ENCODE peak calls at places on chromosomes 13 and 19, in four cellular contexts. W is nephron progenitor cell, C is AG09319, L is pancreas. N is an unnamed sample.

GRCh38 chr13:80604094-80604493 is 263.2 kb upstream of the SPRY2 start:
- DNase-seq in W (no peak), C (no peak), L (no peak), N (no peak)

GRCh38 chr19:40493778-40494177 is 27.0 kb downstream of the SPTBN4 start:
- DNase-seq in W (no peak), C (no peak), L (no peak), N (no peak)

GRCh38 chr13:107138468-107138867 is 570.5 kb upstream of the ARGLU1 start:
- DNase-seq in W (no peak), C (no peak), L (no peak), N (no peak)

GRCh38 chr13:27374126-27374613 is 50.2 kb upstream of the GTF3A start:
- DNase-seq in W (no peak), C (no peak), L (no peak), N (no peak)

GRCh38 chr19:1020868-1021425 is at the start of gene TMEM259:
- DNase-seq in W (peak), C (peak), L (peak), N (peak)

GRCh38 chr13:94247890-94248289 is 231.6 kb downstream of the DCT start:
- DNase-seq in W (no peak), C (no peak), L (no peak), N (no peak)

GRCh38 chr19:17997969-17998826 is 9.8 kb upstream of the ARRDC2 start:
- DNase-seq in W (peak), C (no peak), L (peak), N (no peak)

GRCh38 chr13:40539954-40540706 is 126.3 kb downstream of the FOXO1 start:
- DNase-seq in W (no peak), C (no peak), L (no peak), N (peak)

GRCh38 chr19:3266792-3267469 is 42.5 kb downstream of the CELF5 start:
- DNase-seq in W (no peak), C (no peak), L (no peak), N (no peak)

GRCh38 chr13:23883255-23883654 is 5.9 kb downstream of the MIPEP start:
- DNase-seq in W (no peak), C (no peak), L (no peak), N (no peak)

GRCh38 chr13:62829476-62829875 is 1413.8 kb upstream of the PCDH20 start:
- DNase-seq in W (no peak), C (no peak), L (no peak), N (no peak)

GRCh38 chr13:36051082-36051481 is 80.1 kb downstream of the DCLK1 start:
- DNase-seq in W (no peak), C (no peak), L (no peak), N (no peak)

GRCh38 chr19:17576758-17577532 is 21.5 kb downstream of the COLGALT1 start:
- DNase-seq in W (peak), C (no peak), L (peak), N (no peak)

GRCh38 chr19:9793051-9793591 is 24.6 kb upstream of the ZNF846 start:
- DNase-seq in W (no peak), C (no peak), L (peak), N (no peak)

GRCh38 chr19:55640043-55640576 is 692 bp upstream of the ZNF580 start:
- DNase-seq in W (no peak), C (no peak), L (peak), N (no peak)

GRCh38 chr13:50957620-50958019 is 48.0 kb downstream of the RNASEH2B start:
- DNase-seq in W (no peak), C (no peak), L (no peak), N (no peak)

GRCh38 chr13:27428160-27428559 is 3.7 kb downstream of the GTF3A start:
- DNase-seq in W (no peak), C (no peak), L (no peak), N (no peak)

GRCh38 chr13:36981156-36981743 is 17.9 kb downstream of the ALG5 start:
- DNase-seq in W (no peak), C (peak), L (no peak), N (no peak)

GRCh38 chr19:18904334-18905057 is 8.5 kb upstream of the CERS1 start:
- DNase-seq in W (no peak), C (no peak), L (peak), N (no peak)

GRCh38 chr13:102847272-102848234 is 1.7 kb downstream of the ERCC5 start:
- DNase-seq in W (no peak), C (no peak), L (no peak), N (no peak)

GRCh38 chr13:109989686-109990085 is 203.3 kb upstream of the IRS2 start:
- DNase-seq in W (no peak), C (no peak), L (no peak), N (no peak)

GRCh38 chr13:74825170-74825948 is 656.6 kb downstream of the TBC1D4 start:
- DNase-seq in W (no peak), C (peak), L (no peak), N (peak)

GRCh38 chr13:31424130-31424729 is 224.5 kb downstream of the B3GLCT start:
- DNase-seq in W (peak), C (peak), L (peak), N (peak)

GRCh38 chr13:45522571-45522970 is 57.8 kb downstream of the COG3 start:
- DNase-seq in W (no peak), C (peak), L (no peak), N (peak)
- TF ChIP-seq CTCF in W (no peak), C (no peak), L (no peak), N (no peak)

GRCh38 chr19:14482112-14482941 is 7.2 kb upstream of the PTGER1 start:
- DNase-seq in W (no peak), C (no peak), L (peak), N (no peak)

GRCh38 chr19:14478113-14478545 is 3.0 kb upstream of the PTGER1 start:
- DNase-seq in W (no peak), C (no peak), L (peak), N (no peak)

GRCh38 chr19:14480695-14481069 is 5.5 kb upstream of the PTGER1 start:
- DNase-seq in W (no peak), C (no peak), L (no peak), N (no peak)

GRCh38 chr19:14479309-14479984 is 4.3 kb upstream of the PTGER1 start:
- DNase-seq in W (no peak), C (no peak), L (peak), N (no peak)

GRCh38 chr19:14479985-14480694 is 5.0 kb upstream of the PTGER1 start:
- DNase-seq in W (peak), C (no peak), L (peak), N (no peak)
- TF ChIP-seq CTCF in W (peak), C (peak), L (peak), N (peak)

DNA sequence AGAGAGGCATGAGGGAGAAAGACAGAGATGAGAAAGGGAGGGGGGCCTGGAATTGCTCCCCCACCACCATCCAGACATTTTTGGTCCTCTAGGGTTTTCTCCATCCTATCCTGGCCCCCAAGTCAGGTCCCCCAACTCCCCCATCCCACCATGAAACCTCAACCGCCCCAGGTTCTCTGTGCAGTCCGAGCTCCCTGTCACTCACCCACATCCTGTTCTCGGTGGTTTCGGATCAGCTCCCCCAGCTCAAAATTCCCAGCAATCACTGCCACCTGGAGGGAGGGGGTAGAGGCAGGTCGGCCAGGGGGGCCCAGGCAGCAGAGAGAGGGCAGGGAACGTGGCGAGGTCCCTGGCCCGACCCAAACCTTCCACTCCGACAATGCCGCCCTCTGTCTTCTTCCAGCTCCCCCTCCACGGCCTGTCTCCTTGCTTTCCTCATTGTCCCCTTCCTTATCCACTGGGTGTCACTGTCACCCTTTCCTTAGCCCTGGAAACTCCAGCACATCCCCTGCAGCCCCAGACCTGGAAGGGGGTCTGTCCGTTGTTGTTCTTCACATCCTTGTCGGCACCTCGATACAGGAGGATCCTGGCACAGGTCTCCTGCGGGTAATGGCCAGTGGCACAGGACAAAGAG is 15.6 kb downstream of the SHANK1 start:
- DNase-seq in W (no peak), C (no peak), L (peak), N (no peak)
- TF ChIP-seq CTCF in W (peak), C (no peak), L (no peak), N (peak)

GRCh38 chr13:91042870-91043269 is 304.6 kb upstream of the MIR17HG start:
- DNase-seq in W (no peak), C (no peak), L (no peak), N (no peak)

GRCh38 chr13:91046715-91047327 is 300.7 kb upstream of the MIR17HG start:
- DNase-seq in W (no peak), C (no peak), L (no peak), N (no peak)

DNA sequence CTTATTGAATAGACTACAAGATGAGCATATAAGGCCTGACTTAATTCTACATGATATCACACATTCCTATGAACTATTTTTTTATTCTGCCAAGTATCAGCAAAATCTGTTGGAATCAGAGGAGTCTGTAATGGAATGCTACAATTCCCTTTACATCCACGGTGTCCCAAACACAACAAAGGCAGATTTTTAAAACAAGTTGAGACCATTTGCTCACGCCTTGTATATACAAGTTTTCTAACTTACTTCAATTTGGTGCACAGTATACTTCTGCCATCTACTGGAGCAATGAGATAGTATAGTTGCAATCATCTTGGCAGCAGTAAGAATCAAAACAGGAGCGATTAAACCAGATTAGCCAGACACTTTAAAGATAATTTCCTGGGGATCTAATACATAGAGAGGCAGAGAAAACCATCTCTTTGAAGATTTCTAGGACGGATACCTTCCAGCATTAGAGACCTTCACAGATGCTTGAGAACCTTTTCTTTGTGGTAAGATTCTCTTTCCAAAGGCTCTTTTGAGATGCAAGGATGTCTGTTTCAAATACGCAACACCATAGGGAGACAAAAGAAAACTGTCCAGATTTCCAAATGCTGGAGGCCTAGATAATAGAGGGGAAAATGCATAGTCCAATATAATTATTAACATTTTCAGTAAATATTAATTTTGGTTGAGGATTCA is 302.0 kb upstream of the MIR17HG start:
- DNase-seq in W (no peak), C (no peak), L (no peak), N (no peak)
- TF ChIP-seq CTCF in W (peak), C (no peak), L (peak), N (no peak)

DNA sequence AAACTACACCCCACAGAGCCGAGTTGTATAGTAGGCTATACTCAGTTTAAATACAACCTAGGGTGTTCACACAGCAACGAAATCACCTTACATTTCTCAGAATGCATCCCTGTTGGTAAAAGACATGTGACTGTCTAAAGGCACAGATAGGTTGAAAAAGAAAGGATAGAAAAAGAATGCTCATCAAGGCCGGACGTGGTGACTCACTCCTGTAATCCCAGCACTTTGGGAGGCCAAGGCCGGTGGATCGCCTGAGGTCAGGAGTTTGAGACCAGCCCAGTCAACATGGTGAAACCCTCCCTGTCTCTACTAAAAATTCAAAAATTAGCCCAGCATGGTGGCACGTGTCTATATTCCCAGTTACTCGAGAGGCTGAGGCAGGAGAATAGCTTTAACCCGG is 3.8 kb upstream of the IL17D start:
- DNase-seq in W (no peak), C (no peak), L (no peak), N (no peak)
- TF ChIP-seq CTCF in W (no peak), C (no peak), L (no peak), N (no peak)

GRCh38 chr13:21619633-21620220 is 15.8 kb upstream of the MICU2 start:
- DNase-seq in W (no peak), C (no peak), L (no peak), N (no peak)

GRCh38 chr13:21620858-21621257 is 16.9 kb upstream of the MICU2 start:
- DNase-seq in W (peak), C (no peak), L (no peak), N (no peak)

DNA sequence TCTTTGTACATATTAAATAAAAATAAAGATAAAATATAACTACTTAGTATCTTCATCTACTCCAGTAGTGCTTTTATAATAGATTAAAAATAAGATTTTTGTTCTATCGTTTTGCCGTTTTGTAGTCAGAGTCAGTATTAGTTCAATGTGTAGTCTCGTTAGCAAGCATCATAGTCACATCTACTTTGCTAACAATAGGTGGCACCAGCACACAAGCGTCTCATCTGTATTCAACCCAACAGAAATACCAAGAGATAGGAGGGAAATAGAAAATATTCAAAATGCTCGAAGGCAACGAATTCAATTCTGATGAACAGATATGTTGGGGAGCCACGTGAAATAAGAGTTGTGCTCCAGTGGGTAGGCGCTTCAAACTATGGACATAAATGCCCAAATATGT is 21.4 kb upstream of the MICU2 start:
- DNase-seq in W (no peak), C (no peak), L (no peak), N (no peak)
- TF ChIP-seq CTCF in W (no peak), C (peak), L (peak), N (peak)

GRCh38 chr13:83780201-83780600 is 102.1 kb downstream of the SLITRK1 start:
- DNase-seq in W (peak), C (no peak), L (no peak), N (peak)
- TF ChIP-seq CTCF in W (peak), C (peak), L (peak), N (peak)

GRCh38 chr19:16051254-16052025 is 24.9 kb upstream of the TPM4 start:
- DNase-seq in W (no peak), C (no peak), L (no peak), N (no peak)
- TF ChIP-seq CTCF in W (no peak), C (no peak), L (no peak), N (no peak)

GRCh38 chr13:42041684-42042035 is 6.8 kb upstream of the DGKH start:
- DNase-seq in W (peak), C (no peak), L (peak), N (no peak)
- TF ChIP-seq CTCF in W (peak), C (peak), L (peak), N (peak)

N was measured in HFF-Myc.